ENCODE peak calls at places on chromosomes 13 and 19, in six cellular contexts. One of them, this sample, is unnamed.

GRCh38 chr19:12834976-12835757 is 788 bp upstream of the RTBDN start:
- DNase-seq in neural progenitor cell: peak
- DNase-seq in spleen: no peak
- DNase-seq in GM23248: peak
- DNase-seq in left lung: no peak
- DNase-seq in transverse colon: peak
- DNase-seq in this sample: peak

GRCh38 chr13:108968566-108968965 is 339.2 kb downstream of the MYO16 start:
- DNase-seq in spleen: no peak
- DNase-seq in left lung: no peak
- DNase-seq in GM23248: no peak
- DNase-seq in transverse colon: no peak
- DNase-seq in neural progenitor cell: no peak
- DNase-seq in this sample: no peak

GRCh38 chr13:112997188-112998135 is 28.4 kb downstream of the MCF2L start:
- DNase-seq in spleen: no peak
- DNase-seq in GM23248: no peak
- DNase-seq in transverse colon: peak
- DNase-seq in neural progenitor cell: no peak
- DNase-seq in left lung: no peak
- DNase-seq in this sample: no peak

GRCh38 chr13:75437582-75438318 is 44.2 kb downstream of the TBC1D4 start:
- DNase-seq in left lung: no peak
- DNase-seq in GM23248: peak
- DNase-seq in neural progenitor cell: peak
- DNase-seq in spleen: no peak
- DNase-seq in transverse colon: no peak
- DNase-seq in this sample: no peak

GRCh38 chr13:76285463-76285862 is 600.7 kb downstream of the KCTD12 start:
- DNase-seq in left lung: no peak
- DNase-seq in transverse colon: no peak
- DNase-seq in neural progenitor cell: no peak
- DNase-seq in spleen: no peak
- DNase-seq in GM23248: no peak
- DNase-seq in this sample: no peak

GRCh38 chr19:47663435-47663910 is 49.7 kb upstream of the EHD2 start:
- DNase-seq in neural progenitor cell: no peak
- DNase-seq in GM23248: peak
- DNase-seq in transverse colon: no peak
- DNase-seq in spleen: no peak
- DNase-seq in left lung: no peak
- DNase-seq in this sample: no peak

GRCh38 chr13:29436291-29436690 is 159.2 kb downstream of the SLC7A1 start:
- DNase-seq in GM23248: peak
- DNase-seq in left lung: no peak
- DNase-seq in spleen: no peak
- DNase-seq in neural progenitor cell: no peak
- DNase-seq in transverse colon: no peak
- DNase-seq in this sample: no peak

GRCh38 chr19:7188682-7189629 is 105.3 kb downstream of the INSR start:
- DNase-seq in transverse colon: no peak
- DNase-seq in neural progenitor cell: no peak
- DNase-seq in left lung: no peak
- DNase-seq in spleen: no peak
- DNase-seq in GM23248: no peak
- DNase-seq in this sample: peak

GRCh38 chr13:60267498-60268202 is 103.9 kb upstream of the DIAPH3 start:
- DNase-seq in left lung: peak
- DNase-seq in transverse colon: peak
- DNase-seq in GM23248: peak
- DNase-seq in neural progenitor cell: peak
- DNase-seq in spleen: no peak
- DNase-seq in this sample: no peak

GRCh38 chr13:60265566-60265965 is 101.8 kb upstream of the DIAPH3 start:
- DNase-seq in spleen: no peak
- DNase-seq in neural progenitor cell: no peak
- DNase-seq in left lung: no peak
- DNase-seq in GM23248: no peak
- DNase-seq in transverse colon: no peak
- DNase-seq in this sample: no peak

GRCh38 chr13:60258349-60258748 is 94.6 kb upstream of the DIAPH3 start:
- DNase-seq in transverse colon: no peak
- DNase-seq in left lung: no peak
- DNase-seq in spleen: no peak
- DNase-seq in neural progenitor cell: peak
- DNase-seq in GM23248: no peak
- DNase-seq in this sample: no peak

GRCh38 chr13:60260440-60260839 is 96.7 kb upstream of the DIAPH3 start:
- DNase-seq in spleen: no peak
- DNase-seq in neural progenitor cell: peak
- DNase-seq in GM23248: no peak
- DNase-seq in transverse colon: no peak
- DNase-seq in left lung: no peak
- DNase-seq in this sample: no peak

DNA sequence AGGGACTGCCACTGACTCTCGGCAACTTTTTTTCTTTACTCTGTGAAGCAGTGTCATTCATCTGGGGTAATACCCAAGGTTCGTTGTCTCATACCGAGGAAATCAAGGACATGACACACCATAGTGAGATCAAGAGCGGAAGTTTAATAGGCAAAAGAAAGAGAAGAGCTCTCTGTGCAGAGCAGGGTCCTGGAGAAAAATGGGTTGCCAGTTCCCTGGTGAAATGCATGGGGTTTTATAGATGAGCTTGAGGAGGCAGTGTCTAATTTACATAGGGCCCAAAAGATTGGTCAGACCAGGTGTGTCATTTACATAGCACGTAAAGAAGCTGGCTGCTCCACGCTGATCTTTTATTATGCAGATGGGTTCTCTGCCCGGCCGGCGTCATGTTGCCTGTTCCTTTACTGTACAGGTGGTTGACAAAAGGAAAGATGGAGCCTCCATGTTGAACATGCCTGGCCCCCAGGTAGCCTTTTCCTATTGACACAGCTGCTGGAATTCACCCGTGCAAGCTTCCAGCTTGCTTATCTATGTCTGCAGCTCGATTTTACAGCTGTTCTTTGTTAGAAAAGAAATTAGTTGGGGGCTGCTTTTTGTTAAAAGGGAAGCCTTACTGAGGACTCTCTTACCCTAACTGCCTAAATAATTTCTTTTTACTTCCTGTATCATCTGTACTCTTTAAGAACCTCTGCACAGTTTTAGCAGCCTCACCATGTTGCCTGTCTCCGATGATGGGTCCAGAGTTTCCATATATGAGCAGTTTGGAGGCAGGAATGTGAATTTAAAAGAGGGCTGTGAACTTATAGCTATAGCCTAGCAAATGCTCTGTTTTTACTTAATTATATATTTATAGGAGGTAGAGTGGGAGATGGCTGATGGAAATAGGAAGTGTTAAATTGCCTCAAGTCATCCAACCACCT is 98.0 kb upstream of the DIAPH3 start:
- DNase-seq in GM23248: no peak
- DNase-seq in spleen: no peak
- DNase-seq in left lung: no peak
- DNase-seq in neural progenitor cell: peak
- DNase-seq in transverse colon: no peak
- DNase-seq in this sample: no peak
- H3K27ac ChIP-seq in GM23248: no peak
- H3K27ac ChIP-seq in spleen: no peak
- H3K27ac ChIP-seq in left lung: no peak
- H3K27ac ChIP-seq in neural progenitor cell: no peak
- H3K27ac ChIP-seq in transverse colon: no peak
- H3K27ac ChIP-seq in this sample: no peak

GRCh38 chr19:38942471-38943181 is 11.9 kb downstream of the MRPS12 start:
- DNase-seq in neural progenitor cell: no peak
- DNase-seq in spleen: peak
- DNase-seq in left lung: no peak
- DNase-seq in transverse colon: no peak
- DNase-seq in GM23248: no peak
- DNase-seq in this sample: no peak

GRCh38 chr19:38945562-38946228 is 15.0 kb downstream of the MRPS12 start:
- DNase-seq in GM23248: no peak
- DNase-seq in left lung: no peak
- DNase-seq in neural progenitor cell: no peak
- DNase-seq in spleen: no peak
- DNase-seq in transverse colon: no peak
- DNase-seq in this sample: no peak

GRCh38 chr19:38949580-38950367 is 19.0 kb downstream of the MRPS12 start:
- DNase-seq in left lung: peak
- DNase-seq in GM23248: peak
- DNase-seq in transverse colon: peak
- DNase-seq in spleen: peak
- DNase-seq in neural progenitor cell: peak
- DNase-seq in this sample: peak

GRCh38 chr19:38944981-38945506 is 14.3 kb downstream of the MRPS12 start:
- DNase-seq in left lung: no peak
- DNase-seq in spleen: no peak
- DNase-seq in neural progenitor cell: no peak
- DNase-seq in GM23248: peak
- DNase-seq in transverse colon: no peak
- DNase-seq in this sample: no peak

DNA sequence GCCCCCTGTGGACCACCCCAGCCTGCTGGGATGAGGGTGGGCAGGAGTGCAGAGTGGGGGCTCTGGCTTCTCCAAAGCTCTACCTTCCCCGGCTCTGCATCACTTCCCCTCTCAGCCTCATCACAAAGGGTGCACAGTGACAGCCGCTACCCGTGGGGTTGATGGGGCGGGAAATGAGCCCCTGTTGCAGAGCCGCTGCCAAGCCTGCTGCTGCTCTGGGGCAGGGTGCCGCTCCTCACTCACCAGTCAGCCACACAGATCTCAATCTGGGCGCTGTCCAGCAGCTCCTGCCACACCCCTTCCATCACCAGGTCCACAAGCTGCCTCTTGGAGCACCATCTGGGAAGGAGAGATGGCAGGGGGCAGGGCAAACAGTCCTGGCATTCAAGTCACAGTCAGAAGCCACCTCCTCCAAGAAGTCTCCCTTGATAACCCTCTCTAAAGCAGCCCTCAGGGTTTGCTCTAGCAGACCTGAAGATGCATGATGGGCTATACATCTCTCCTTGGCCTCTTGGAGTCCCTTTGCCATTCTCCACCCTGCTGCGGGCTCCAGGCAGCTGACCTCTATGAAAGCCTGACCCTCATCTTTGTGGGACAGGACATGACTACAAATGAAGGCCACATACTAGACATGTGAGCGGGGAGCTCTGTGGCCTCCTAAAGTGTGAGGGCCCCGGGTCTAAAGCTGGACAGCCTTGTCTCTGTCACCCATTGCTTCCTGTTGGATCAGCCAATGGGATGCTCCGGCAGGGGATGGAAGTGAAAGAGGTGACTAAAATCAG is 15.7 kb downstream of the MRPS12 start:
- DNase-seq in spleen: peak
- DNase-seq in neural progenitor cell: no peak
- DNase-seq in left lung: no peak
- DNase-seq in GM23248: no peak
- DNase-seq in transverse colon: no peak
- DNase-seq in this sample: no peak
- H3K27ac ChIP-seq in spleen: no peak
- H3K27ac ChIP-seq in neural progenitor cell: no peak
- H3K27ac ChIP-seq in left lung: no peak
- H3K27ac ChIP-seq in GM23248: no peak
- H3K27ac ChIP-seq in transverse colon: no peak
- H3K27ac ChIP-seq in this sample: no peak

GRCh38 chr19:18649371-18650047 is 12.7 kb downstream of the KLHL26 start:
- DNase-seq in left lung: no peak
- DNase-seq in transverse colon: peak
- DNase-seq in GM23248: peak
- DNase-seq in neural progenitor cell: peak
- DNase-seq in spleen: peak
- DNase-seq in this sample: peak

GRCh38 chr19:18647371-18647767 is 10.5 kb downstream of the KLHL26 start:
- DNase-seq in neural progenitor cell: no peak
- DNase-seq in left lung: no peak
- DNase-seq in transverse colon: no peak
- DNase-seq in GM23248: no peak
- DNase-seq in spleen: no peak
- DNase-seq in this sample: no peak

GRCh38 chr19:18647807-18648206 is 11.0 kb downstream of the KLHL26 start:
- DNase-seq in neural progenitor cell: no peak
- DNase-seq in left lung: no peak
- DNase-seq in transverse colon: no peak
- DNase-seq in spleen: no peak
- DNase-seq in GM23248: no peak
- DNase-seq in this sample: no peak

GRCh38 chr19:18650048-18650435 is 13.2 kb downstream of the KLHL26 start:
- DNase-seq in spleen: no peak
- DNase-seq in left lung: no peak
- DNase-seq in neural progenitor cell: no peak
- DNase-seq in GM23248: peak
- DNase-seq in transverse colon: no peak
- DNase-seq in this sample: peak

DNA sequence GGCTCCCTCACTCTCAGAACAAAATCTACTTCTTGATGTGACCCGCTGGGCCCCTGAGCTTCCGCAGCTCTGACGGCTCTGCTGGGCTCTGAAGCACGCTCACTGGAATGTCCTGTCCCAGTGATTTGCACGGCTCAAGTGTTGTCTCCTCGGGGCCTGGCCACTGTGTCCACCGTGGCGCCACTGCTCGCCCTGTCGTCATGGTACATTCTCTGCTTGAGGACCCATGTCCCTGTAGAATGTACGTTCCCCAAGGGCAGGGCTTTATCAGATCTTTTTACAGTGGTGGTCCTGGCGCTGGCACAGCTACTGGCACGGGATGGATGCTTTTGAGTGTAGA is 12.1 kb downstream of the KLHL26 start:
- DNase-seq in left lung: no peak
- DNase-seq in neural progenitor cell: no peak
- DNase-seq in transverse colon: no peak
- DNase-seq in GM23248: no peak
- DNase-seq in spleen: no peak
- DNase-seq in this sample: peak
- H3K27ac ChIP-seq in left lung: no peak
- H3K27ac ChIP-seq in neural progenitor cell: no peak
- H3K27ac ChIP-seq in transverse colon: peak
- H3K27ac ChIP-seq in GM23248: no peak
- H3K27ac ChIP-seq in spleen: peak
- H3K27ac ChIP-seq in this sample: peak

GRCh38 chr13:42650470-42650869 is 76.5 kb downstream of the TNFSF11 start:
- DNase-seq in transverse colon: no peak
- DNase-seq in spleen: no peak
- DNase-seq in GM23248: no peak
- DNase-seq in neural progenitor cell: no peak
- DNase-seq in left lung: no peak
- DNase-seq in this sample: no peak

GRCh38 chr13:42643076-42643475 is 69.1 kb downstream of the TNFSF11 start:
- DNase-seq in GM23248: no peak
- DNase-seq in neural progenitor cell: no peak
- DNase-seq in spleen: peak
- DNase-seq in left lung: no peak
- DNase-seq in transverse colon: no peak
- DNase-seq in this sample: no peak

GRCh38 chr13:42645717-42646116 is 71.8 kb downstream of the TNFSF11 start:
- DNase-seq in neural progenitor cell: no peak
- DNase-seq in left lung: no peak
- DNase-seq in transverse colon: no peak
- DNase-seq in GM23248: no peak
- DNase-seq in spleen: no peak
- DNase-seq in this sample: no peak

GRCh38 chr13:42649761-42650289 is 75.9 kb downstream of the TNFSF11 start:
- DNase-seq in neural progenitor cell: no peak
- DNase-seq in left lung: no peak
- DNase-seq in transverse colon: no peak
- DNase-seq in GM23248: no peak
- DNase-seq in spleen: no peak
- DNase-seq in this sample: no peak

DNA sequence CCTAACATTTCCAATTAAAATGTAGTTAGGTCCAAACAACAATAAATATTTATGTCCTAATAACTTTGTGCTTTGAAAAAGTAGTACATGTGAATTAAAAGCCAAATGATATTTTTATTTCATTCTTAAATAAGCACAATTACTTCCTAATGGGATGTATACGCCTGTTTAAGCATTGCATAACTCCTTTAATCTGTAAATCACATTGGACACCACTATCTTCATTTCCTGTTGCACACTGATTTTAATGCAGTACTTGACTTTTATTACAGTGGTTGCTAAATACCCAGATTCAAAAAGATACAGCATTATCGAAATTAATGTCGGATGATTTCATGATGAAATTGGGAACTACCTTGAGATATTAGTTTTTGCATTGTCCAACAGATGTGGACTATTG is 70.9 kb downstream of the TNFSF11 start:
- DNase-seq in GM23248: no peak
- DNase-seq in transverse colon: no peak
- DNase-seq in left lung: no peak
- DNase-seq in spleen: no peak
- DNase-seq in neural progenitor cell: no peak
- DNase-seq in this sample: no peak
- H3K27ac ChIP-seq in GM23248: no peak
- H3K27ac ChIP-seq in transverse colon: no peak
- H3K27ac ChIP-seq in left lung: no peak
- H3K27ac ChIP-seq in spleen: no peak
- H3K27ac ChIP-seq in neural progenitor cell: no peak
- H3K27ac ChIP-seq in this sample: no peak